ENCODE peak calls at places on chromosomes 6 and 20, in seven cellular contexts. P, U, O, V, A, Q and H are unnamed samples.

GRCh38 chr6:64415936-64416335 is 780.3 kb downstream of the PHF3 start:
- DNase-seq in U (no peak), A (peak), Q (no peak), O (no peak), V (no peak), P (no peak), H (peak)

GRCh38 chr6:19415605-19416326 is 421.4 kb upstream of the ID4 start:
- DNase-seq in U (peak), Q (no peak), O (no peak), V (peak), P (no peak), A (peak), H (peak)

GRCh38 chr6:88870728-88871330 is 92.6 kb downstream of the RNGTT start:
- DNase-seq in P (peak), A (peak), V (peak), O (no peak), U (peak), Q (no peak), H (peak)

GRCh38 chr6:151690303-151690702 is 117.2 kb upstream of the ESR1 start:
- DNase-seq in A (peak), Q (no peak), U (no peak), O (no peak), V (no peak), P (no peak), H (peak)

GRCh38 chr6:34056301-34056700 is 89.6 kb downstream of the GRM4 start:
- DNase-seq in Q (peak), V (peak), U (peak), A (no peak), O (no peak), P (no peak), H (peak)

GRCh38 chr20:62906647-62907375 is 19.5 kb downstream of the DIDO1 start:
- DNase-seq in A (no peak), O (no peak), Q (no peak), P (no peak), U (no peak), V (no peak), H (no peak)

GRCh38 chr6:38415231-38416005 is 224.3 kb downstream of the BTBD9 start:
- DNase-seq in A (no peak), Q (no peak), V (no peak), P (no peak), U (peak), O (no peak), H (no peak)

GRCh38 chr6:106740287-106740686 is 110.9 kb downstream of the QRSL1 start:
- DNase-seq in A (no peak), O (no peak), P (no peak), Q (no peak), U (no peak), V (no peak), H (no peak)

GRCh38 chr20:58596244-58597010 is 54.7 kb upstream of the STX16 start:
- DNase-seq in Q (no peak), A (no peak), U (no peak), V (no peak), O (no peak), P (no peak), H (no peak)

GRCh38 chr20:2006452-2007381 is 12.9 kb upstream of the PDYN start:
- DNase-seq in U (no peak), O (no peak), Q (no peak), V (peak), A (peak), P (peak), H (peak)

GRCh38 chr6:20413826-20414225 is 12.1 kb downstream of the E2F3 start:
- DNase-seq in U (no peak), O (no peak), Q (no peak), P (no peak), A (no peak), V (no peak), H (no peak)

GRCh38 chr6:75397806-75398465 is 95.7 kb downstream of the FILIP1 start:
- DNase-seq in V (peak), O (no peak), P (no peak), A (no peak), Q (no peak), U (peak), H (peak)